ENCODE peak calls at places on chromosome 5, in nine cellular contexts. O is amygdala; C is activated T-cell treated with anti-CD3 and anti-CD28 coated beads, Interleukin-2, amount 50 U/mL, for 1 hour; R is T-cell; H is CD8-positive, alpha-beta T cell; E is HT1080; G is GM23338; B is iris pigment epithelial cell; D is WTC11. F is an unnamed sample.

GRCh38 chr5:159211712-159212111 is 2.4 kb upstream of the RNF145 start:
- DNase-seq in G (no peak), E (no peak), D (no peak), B (no peak), H (no peak), C (no peak), R (no peak), O (no peak), F (no peak)

GRCh38 chr5:148476302-148476701 is 92.5 kb downstream of the FBXO38 start:
- DNase-seq in D (no peak), E (no peak), C (no peak), G (no peak), R (no peak), B (no peak), H (no peak), O (no peak), F (no peak)

GRCh38 chr5:95895771-95896170 is 65.9 kb downstream of the ELL2 start:
- DNase-seq in G (peak), O (no peak), C (no peak), B (no peak), R (no peak), D (peak), H (no peak), E (no peak), F (peak)

GRCh38 chr5:177546262-177546741 is 8.1 kb downstream of the FAM193B start:
- DNase-seq in R (no peak), E (peak), G (no peak), D (no peak), B (peak), H (no peak), C (no peak), O (no peak), F (no peak)

GRCh38 chr5:149731617-149732400 is 1.7 kb downstream of the PPARGC1B start:
- DNase-seq in E (peak), D (peak), O (peak), B (peak), C (peak), G (peak), R (peak), H (peak), F (peak)

GRCh38 chr5:71751422-71751821 is 32.3 kb downstream of the CARTPT start:
- DNase-seq in G (no peak), O (no peak), C (no peak), D (no peak), B (peak), H (no peak), E (no peak), R (no peak), F (no peak)

GRCh38 chr5:58450811-58451629 is 8.9 kb downstream of the PLK2 start:
- DNase-seq in G (no peak), B (peak), D (no peak), C (no peak), H (no peak), R (no peak), E (peak), O (no peak), F (no peak)

GRCh38 chr5:139177809-139178581 is 20.2 kb downstream of the SIL1 start:
- DNase-seq in B (peak), G (no peak), C (no peak), E (no peak), R (no peak), D (no peak), H (no peak), O (no peak), F (no peak)

GRCh38 chr5:12320331-12320730 is 416.1 kb upstream of the CTNND2 start:
- DNase-seq in E (no peak), G (no peak), O (no peak), B (no peak), H (no peak), R (no peak), C (no peak), D (no peak), F (no peak)

GRCh38 chr5:127934791-127935256 is 148.7 kb upstream of the SLC12A2 start:
- DNase-seq in H (no peak), R (no peak), O (no peak), E (peak), C (no peak), D (no peak), B (peak), G (peak), F (peak)

GRCh38 chr5:1846583-1846982 is 36.1 kb downstream of the IRX4 start:
- DNase-seq in H (no peak), E (no peak), O (no peak), C (no peak), G (no peak), D (no peak), R (no peak), B (no peak), F (no peak)

GRCh38 chr5:112880219-112880964 is 19.3 kb downstream of the SRP19 start:
- DNase-seq in G (no peak), R (no peak), E (no peak), C (no peak), D (no peak), B (no peak), H (no peak), O (no peak), F (no peak)

GRCh38 chr5:81162501-81162900 is 70.6 kb upstream of the CKMT2 start:
- DNase-seq in O (no peak), B (no peak), E (no peak), R (no peak), G (no peak), D (no peak), H (no peak), C (no peak), F (no peak)

GRCh38 chr5:162047279-162047678 is 20.3 kb upstream of the GABRG2 start:
- DNase-seq in O (no peak), D (no peak), E (no peak), H (no peak), C (no peak), B (no peak), R (no peak), G (peak), F (no peak)

GRCh38 chr5:120072054-120072453 is 392.0 kb upstream of the PRR16 start:
- DNase-seq in O (no peak), R (no peak), H (no peak), C (no peak), E (no peak), B (no peak), G (no peak), D (no peak), F (no peak)

GRCh38 chr5:132822650-132823480 is 7.6 kb downstream of the SHROOM1 start:
- DNase-seq in C (no peak), R (no peak), B (no peak), D (peak), E (no peak), O (no peak), H (no peak), G (peak), F (no peak)

GRCh38 chr5:107340631-107341030 is 330.1 kb downstream of the EFNA5 start:
- DNase-seq in H (no peak), B (no peak), E (peak), C (no peak), R (no peak), G (no peak), D (no peak), O (no peak), F (no peak)

GRCh38 chr5:119070578-119070827 is 384 bp upstream of the DMXL1 start:
- DNase-seq in R (no peak), H (no peak), O (peak), E (no peak), G (peak), D (no peak), B (no peak), C (no peak), F (no peak)

GRCh38 chr5:2888520-2889060 is 137.1 kb upstream of the IRX2 start:
- DNase-seq in C (no peak), R (no peak), B (no peak), G (no peak), E (no peak), D (no peak), H (peak), O (no peak), F (no peak)

GRCh38 chr5:75434107-75434506 is 77.3 kb downstream of the CERT1 start:
- DNase-seq in O (no peak), G (no peak), C (no peak), D (no peak), R (no peak), H (no peak), E (no peak), B (peak), F (no peak)

GRCh38 chr5:137629646-137630045 is 106.2 kb downstream of the KLHL3 start:
- DNase-seq in R (no peak), G (peak), H (no peak), C (peak), B (peak), O (no peak), E (peak), D (peak), F (peak)

GRCh38 chr5:2399804-2400203 is 351.7 kb downstream of the IRX2 start:
- DNase-seq in G (no peak), D (no peak), R (no peak), B (no peak), O (no peak), H (no peak), C (no peak), E (no peak), F (no peak)

GRCh38 chr5:151155149-151155776 is 2.3 kb downstream of the ANXA6 start:
- DNase-seq in E (peak), H (peak), D (no peak), G (no peak), C (peak), B (peak), O (no peak), R (peak), F (no peak)

GRCh38 chr5:120164989-120165388 is 299.1 kb upstream of the PRR16 start:
- DNase-seq in B (no peak), C (no peak), G (no peak), R (no peak), E (no peak), H (no peak), O (no peak), D (no peak), F (no peak)

GRCh38 chr5:128271859-128272446 is 188.4 kb downstream of the SLC12A2 start:
- DNase-seq in R (no peak), O (no peak), D (no peak), B (peak), H (no peak), G (peak), C (no peak), E (peak), F (no peak)

GRCh38 chr5:107502711-107503110 is 168.0 kb downstream of the EFNA5 start:
- DNase-seq in E (no peak), R (no peak), G (no peak), O (no peak), B (no peak), C (no peak), D (no peak), H (no peak), F (no peak)

GRCh38 chr5:132259061-132259851 is 1.8 kb downstream of the PDLIM4 start:
- DNase-seq in R (no peak), H (no peak), O (peak), G (no peak), D (no peak), E (no peak), C (no peak), B (peak), F (no peak)

GRCh38 chr5:1366514-1366913 is 21.6 kb upstream of the CLPTM1L start:
- DNase-seq in H (no peak), B (no peak), R (no peak), E (no peak), G (no peak), O (no peak), D (no peak), C (no peak), F (no peak)

GRCh38 chr5:122977306-122977705 is 59.2 kb downstream of the PPIC start:
- DNase-seq in G (no peak), R (no peak), D (no peak), H (no peak), B (no peak), C (no peak), O (no peak), E (no peak), F (no peak)

GRCh38 chr5:178376906-178377582 is 144.4 kb upstream of the PHYKPL start:
- DNase-seq in H (no peak), G (no peak), R (no peak), B (no peak), O (no peak), D (no peak), C (no peak), E (no peak), F (no peak)

F was measured in iPS DF 19.7.